ENCODE peak calls at places on chromosomes 11 and 22, in four cellular contexts. U is neural progenitor cell, B is H9, M is astrocyte. R is an unnamed sample.

GRCh38 chr11:44538375-44539054 is 26.9 kb upstream of the CD82 start:
- DNase-seq in U (peak; percentile 86), B (peak; percentile 86), M (peak; percentile 29), R (peak; percentile 87)

GRCh38 chr11:127023991-127024390 is 23.4 kb upstream of the KIRREL3 start:
- DNase-seq in U (no peak), B (no peak), M (peak; percentile 3), R (no peak)

GRCh38 chr11:105181521-105181920 is 42.0 kb upstream of the CARD18 start:
- DNase-seq in U (no peak), B (no peak), M (peak; percentile 9), R (no peak)

GRCh38 chr22:50298937-50299656 is 8.3 kb downstream of the PLXNB2 start:
- DNase-seq in U (peak; percentile 56), B (no peak), M (no peak), R (no peak)

GRCh38 chr11:26930518-26931247 is 63.2 kb upstream of the FIBIN start:
- DNase-seq in U (no peak), B (no peak), M (peak; percentile 72), R (no peak)

GRCh38 chr11:109731451-109731850 is 309.5 kb downstream of the C11orf87 start:
- DNase-seq in U (no peak), B (no peak), M (no peak), R (no peak)

GRCh38 chr11:119375629-119376196 is 5.8 kb downstream of the USP2 start:
- DNase-seq in U (peak; percentile 57), B (peak; percentile 47), M (peak; percentile 71), R (peak; percentile 71)

GRCh38 chr22:17726561-17727243 is 47.6 kb downstream of the BID start:
- DNase-seq in U (no peak), B (no peak), M (peak; percentile 46), R (no peak)

GRCh38 chr22:19873960-19874306 is 19.3 kb upstream of the GNB1L start:
- DNase-seq in U (no peak), B (no peak), M (no peak), R (no peak)

GRCh38 chr22:36445158-36445668 is 36.2 kb downstream of the TXN2 start:
- DNase-seq in U (no peak), B (no peak), M (peak; percentile 99), R (no peak)
- H3K4me1 ChIP-seq in U (no peaks in the 10 kb centered on the region), B (no peaks in the 10 kb centered on the region), M (peaks cover 37% of the 10 kb centered on the region), R (no peaks in the 10 kb centered on the region)

GRCh38 chr11:75492181-75492820 is 33.4 kb downstream of the GDPD5 start:
- DNase-seq in U (no peak), B (peak; percentile 75), M (no peak), R (no peak)

GRCh38 chr11:75495749-75496641 is 29.7 kb downstream of the GDPD5 start:
- DNase-seq in U (peak; percentile 61), B (peak; percentile 76), M (no peak), R (no peak)

GRCh38 chr11:75490221-75491181 is 35.2 kb downstream of the GDPD5 start:
- DNase-seq in U (no peak), B (peak; percentile 73), M (peak; percentile 38), R (no peak)

GRCh38 chr11:75487366-75487765 is 38.4 kb downstream of the GDPD5 start:
- DNase-seq in U (no peak), B (no peak), M (no peak), R (no peak)

DNA sequence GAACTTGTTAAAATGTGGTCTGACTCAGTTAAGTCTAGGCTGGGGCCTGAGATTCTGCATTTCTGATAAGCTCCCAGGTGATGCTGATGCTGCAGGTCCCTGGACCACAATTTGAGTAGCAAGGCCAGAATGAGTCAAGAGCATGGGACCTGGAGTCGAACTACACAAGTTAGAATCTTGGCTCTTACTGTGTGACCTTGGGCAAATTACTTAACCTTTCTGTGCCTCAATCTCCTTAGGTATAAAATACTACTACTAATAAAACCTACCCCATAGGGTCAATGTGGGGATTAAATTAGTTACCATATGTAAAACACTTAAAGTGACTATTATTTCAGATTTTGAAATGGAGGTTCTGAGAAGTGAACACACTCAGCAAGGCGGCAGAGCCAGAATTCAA is 34.3 kb downstream of the GDPD5 start:
- DNase-seq in U (no peak), B (no peak), M (no peak), R (no peak)
- H3K4me1 ChIP-seq in U (peaks cover 17% of the 10 kb centered on the region), B (peaks cover 2% of the 10 kb centered on the region), M (peaks cover 19% of the 10 kb centered on the region), R (no peaks in the 10 kb centered on the region)

DNA sequence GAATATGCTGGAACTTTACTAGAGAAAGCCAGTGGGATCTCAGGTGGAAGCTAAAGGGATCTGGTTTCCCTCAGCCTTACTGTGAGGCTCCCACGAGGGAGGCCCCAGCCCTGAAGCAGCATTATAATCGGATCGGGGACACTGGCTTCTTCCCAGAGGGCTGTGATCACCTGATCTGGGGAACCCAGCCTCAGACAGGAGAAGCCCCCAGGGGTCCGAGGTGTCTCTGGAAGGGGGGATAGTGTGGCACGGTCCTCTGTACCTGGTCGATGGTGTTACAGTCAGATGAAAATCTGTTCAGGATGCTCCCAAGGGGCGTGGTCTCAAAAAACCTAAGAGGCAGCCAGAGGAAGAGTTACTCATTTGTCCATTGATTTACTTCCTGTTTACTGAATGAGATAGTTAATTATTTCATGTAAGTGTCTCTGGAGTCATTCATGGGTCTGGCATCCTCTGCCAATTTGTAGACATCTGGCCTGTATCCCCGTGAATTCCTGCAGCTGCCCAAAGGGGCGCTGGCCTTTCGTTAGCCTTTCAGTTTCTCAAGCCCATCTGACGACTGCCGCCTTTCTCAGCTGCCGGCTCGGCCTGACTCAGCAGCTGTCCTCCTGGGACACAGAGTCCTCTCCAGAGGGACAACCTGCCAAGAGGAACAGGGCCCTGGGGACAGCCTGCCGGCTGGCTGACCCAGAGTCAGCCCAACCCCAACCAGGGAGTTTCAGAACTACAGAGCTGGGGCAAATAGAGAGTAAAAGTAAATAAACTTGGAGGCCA is 17.0 kb upstream of the KCNJ11 start:
- DNase-seq in U (peak; percentile 71), B (peak; percentile 54), M (no peak), R (peak; percentile 93)
- H3K4me1 ChIP-seq in U (peaks cover 6% of the 10 kb centered on the region), B (no peaks in the 10 kb centered on the region), M (no peaks in the 10 kb centered on the region), R (peaks cover 8% of the 10 kb centered on the region)

GRCh38 chr22:43483669-43484068 is 71.9 kb downstream of the MPPED1 start:
- DNase-seq in U (no peak), B (no peak), M (no peak), R (peak; percentile 27)

GRCh38 chr22:43482310-43482625 is 70.5 kb downstream of the MPPED1 start:
- DNase-seq in U (no peak), B (no peak), M (no peak), R (no peak)

GRCh38 chr22:43479962-43480361 is 68.1 kb downstream of the MPPED1 start:
- DNase-seq in U (no peak), B (no peak), M (no peak), R (no peak)

GRCh38 chr22:43483266-43483665 is 71.5 kb downstream of the MPPED1 start:
- DNase-seq in U (no peak), B (no peak), M (no peak), R (no peak)

DNA sequence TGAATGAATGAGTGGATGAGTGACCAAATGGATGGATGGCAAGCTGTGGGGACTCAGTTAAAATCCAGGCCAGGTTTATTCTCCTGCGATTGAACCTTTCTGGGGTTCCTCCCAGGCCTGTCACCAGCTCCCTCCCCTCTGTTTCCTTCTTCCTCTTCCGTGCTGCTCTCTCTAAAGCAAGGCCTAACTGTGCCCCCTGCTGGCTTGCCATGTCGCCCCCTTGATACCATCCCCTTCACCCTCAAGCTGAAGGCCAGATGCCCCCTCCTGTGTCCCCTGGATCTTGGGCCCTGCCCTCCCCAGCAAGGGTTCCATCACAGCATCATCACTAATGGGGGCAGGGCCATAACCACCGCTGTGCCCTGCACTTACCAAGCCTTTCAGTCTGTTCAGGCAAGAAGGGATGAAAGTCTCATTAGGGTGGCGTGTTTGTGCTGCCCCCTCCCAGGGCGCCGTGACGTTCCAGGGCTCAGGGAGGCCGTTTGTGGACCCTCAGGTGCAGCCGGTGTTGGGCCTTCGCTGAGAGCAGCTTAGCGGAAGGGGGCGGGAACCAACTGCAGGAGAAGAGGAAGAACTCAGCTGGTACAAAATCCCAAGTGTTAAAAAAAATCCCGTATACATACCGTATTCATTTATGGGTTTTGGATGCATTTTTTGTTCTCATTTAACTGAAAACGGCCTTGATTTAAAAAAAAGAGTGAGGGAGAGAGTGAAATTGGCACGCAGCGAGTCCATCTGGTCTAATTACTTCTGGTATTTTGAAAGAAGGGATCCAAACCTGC is 69.9 kb downstream of the MPPED1 start:
- DNase-seq in U (peak; percentile 29), B (no peak), M (no peak), R (no peak)
- H3K4me1 ChIP-seq in U (peaks cover 8% of the 10 kb centered on the region), B (no peaks in the 10 kb centered on the region), M (no peaks in the 10 kb centered on the region), R (no peaks in the 10 kb centered on the region)